ENCODE peak calls at places on chromosomes 7 and 10, in eight cellular contexts. K is stimulated activated CD8-positive, alpha-beta memory T cell treated with anti-CD3 and anti-CD28 coated beads, Interleukin-4, amount 100 ng/mL, for 24 hours; I is anterior cingulate cortex; F is small intestine; R is islet precursor cell; L is T-helper 1 cell; C is AG04450; P is H9. T is an unnamed sample.

GRCh38 chr10:126787201-126787600 is 116.7 kb upstream of the C10orf90 start:
- DNase-seq in I (no peak), K (no peak), F (no peak), C (no peak), P (no peak), L (no peak), R (peak; percentile 67), T (no peak)

GRCh38 chr7:43815373-43815772 is 53.9 kb downstream of the MRPS24 start:
- DNase-seq in F (no peak), C (no peak), I (no peak), R (no peak), K (no peak), P (no peak), L (no peak), T (no peak)

GRCh38 chr7:24381919-24382505 is 98.0 kb downstream of the NPY start:
- DNase-seq in R (no peak), F (peak; percentile 37), P (no peak), C (no peak), I (no peak), K (no peak), L (peak; percentile 4), T (no peak)

GRCh38 chr7:149760538-149760937 is 12.8 kb downstream of the ZNF467 start:
- DNase-seq in K (no peak), P (no peak), L (no peak), F (no peak), C (no peak), R (no peak), I (no peak), T (no peak)

GRCh38 chr7:3154317-3154716 is 110.7 kb upstream of the CARD11 start:
- DNase-seq in K (no peak), R (no peak), C (no peak), P (no peak), I (no peak), L (no peak), F (no peak), T (no peak)

GRCh38 chr10:47023237-47024045 is 112.2 kb downstream of the PTPN20 start:
- DNase-seq in L (no peak), P (peak; percentile 23), K (no peak), F (no peak), C (no peak), I (no peak), R (peak; percentile 55), T (peak; percentile 22)

GRCh38 chr10:46234431-46235060 is 52.3 kb upstream of the ANTXRL start:
- DNase-seq in F (no peak), I (no peak), L (no peak), R (peak; percentile 42), C (no peak), K (no peak), P (peak; percentile 21), T (peak; percentile 24)

GRCh38 chr7:87398441-87398840 is 53.0 kb downstream of the CROT start:
- DNase-seq in F (no peak), P (no peak), I (no peak), C (peak; percentile 32), K (no peak), R (no peak), L (no peak), T (no peak)

GRCh38 chr7:158973440-158973839 is 117.1 kb downstream of the DYNC2I1 start:
- DNase-seq in F (no peak), I (no peak), K (no peak), R (peak; percentile 91), L (no peak), P (peak; percentile 82), C (no peak), T (no peak)

GRCh38 chr7:38565289-38565688 is 65.9 kb downstream of the AMPH start:
- DNase-seq in L (no peak), R (no peak), F (peak; percentile 17), P (no peak), C (no peak), K (no peak), I (no peak), T (no peak)

T was measured in lung.